ENCODE peak calls at places on chromosomes 6 and 20, in six cellular contexts. R is tibial nerve, E is right lobe of liver, V is vagina, Q is fibroblast of mammary gland, X is fibroblast of lung. B is an unnamed sample.

GRCh38 chr6:5422321-5422915 is 161.1 kb downstream of the FARS2 start:
- DNase-seq in V (no peak), X (peak), E (no peak), Q (peak), R (no peak), B (peak)

GRCh38 chr6:158744986-158745430 is 74.2 kb downstream of the EZR start:
- DNase-seq in E (no peak), R (no peak), X (no peak), V (no peak), Q (no peak), B (no peak)

GRCh38 chr6:45052325-45052724 is 275.8 kb upstream of the RUNX2 start:
- DNase-seq in V (no peak), R (no peak), Q (no peak), X (no peak), E (no peak), B (no peak)

GRCh38 chr20:44211177-44212039 is 837 bp upstream of the OSER1 start:
- DNase-seq in V (no peak), E (no peak), Q (peak), X (peak), R (no peak), B (no peak)

GRCh38 chr6:84018453-84019061 is 15.0 kb upstream of the MRAP2 start:
- DNase-seq in E (no peak), Q (no peak), R (no peak), V (no peak), X (no peak), B (no peak)

GRCh38 chr6:166423051-166423745 is 40.5 kb upstream of the MPC1 start:
- DNase-seq in Q (no peak), E (peak), X (no peak), R (no peak), V (no peak), B (no peak)

GRCh38 chr6:170050591-170051041 is 240.3 kb downstream of the DLL1 start:
- DNase-seq in Q (no peak), V (no peak), X (no peak), E (peak), R (no peak), B (no peak)

GRCh38 chr6:158647501-158647900 is 2.4 kb upstream of the SYTL3 start:
- DNase-seq in V (peak), X (no peak), Q (no peak), R (no peak), E (peak), B (no peak)

GRCh38 chr20:23966298-23966697 is 22.3 kb downstream of the GGTLC1 start:
- DNase-seq in R (no peak), Q (no peak), X (no peak), V (no peak), E (no peak), B (no peak)

GRCh38 chr6:5173862-5174643 is 86.7 kb downstream of the LYRM4 start:
- DNase-seq in X (no peak), E (no peak), V (no peak), Q (no peak), R (no peak), B (no peak)

GRCh38 chr6:167750956-167751358 is 75.8 kb upstream of the AFDN start:
- DNase-seq in X (no peak), E (peak), Q (no peak), V (no peak), R (no peak), B (peak)

GRCh38 chr20:41232971-41233926 is 84.3 kb downstream of the ZHX3 start:
- DNase-seq in R (no peak), X (peak), Q (peak), E (peak), V (no peak), B (no peak)

GRCh38 chr20:43925215-43925614 is 10.6 kb downstream of the TOX2 start:
- DNase-seq in X (no peak), Q (no peak), V (no peak), R (no peak), E (no peak), B (no peak)

GRCh38 chr6:124054034-124054433 is 250.4 kb downstream of the NKAIN2 start:
- DNase-seq in R (no peak), X (no peak), Q (no peak), E (no peak), V (no peak), B (no peak)

GRCh38 chr20:11235058-11235457 is 561.3 kb upstream of the JAG1 start:
- DNase-seq in E (no peak), V (no peak), X (peak), Q (peak), R (no peak), B (no peak)

GRCh38 chr6:152085533-152085932 is 278.1 kb downstream of the ESR1 start:
- DNase-seq in X (no peak), Q (peak), V (no peak), R (no peak), E (no peak), B (no peak)

GRCh38 chr20:23928353-23928752 is 48.8 kb upstream of the CST5 start:
- DNase-seq in Q (no peak), E (peak), X (no peak), R (no peak), V (no peak), B (no peak)

GRCh38 chr20:2245637-2246036 is 50.2 kb upstream of the TGM3 start:
- DNase-seq in X (no peak), E (no peak), Q (no peak), R (no peak), V (no peak), B (no peak)

GRCh38 chr6:168627798-168628551 is 187.0 kb downstream of the SMOC2 start:
- DNase-seq in V (no peak), E (no peak), R (no peak), Q (no peak), X (no peak), B (no peak)

GRCh38 chr6:35213824-35214756 is at the start of gene SCUBE3:
- DNase-seq in R (no peak), V (no peak), E (no peak), X (peak), Q (peak), B (no peak)

GRCh38 chr20:19211661-19212523 is 550 bp upstream of the SLC24A3 start:
- DNase-seq in Q (no peak), X (no peak), E (no peak), R (no peak), V (no peak), B (no peak)

GRCh38 chr6:14118444-14118843 is 872 bp downstream of the CD83 start:
- DNase-seq in X (no peak), E (no peak), R (no peak), V (no peak), Q (no peak), B (no peak)

GRCh38 chr6:170434114-170434820 is 118.8 kb downstream of the PSMB1 start:
- DNase-seq in E (no peak), X (no peak), V (peak), R (no peak), Q (peak), B (no peak)

GRCh38 chr6:111843347-111844147 is 29.7 kb downstream of the FYN start:
- DNase-seq in V (no peak), E (no peak), X (no peak), R (no peak), Q (no peak), B (no peak)

GRCh38 chr6:111844376-111844775 is 28.9 kb downstream of the FYN start:
- DNase-seq in E (no peak), Q (no peak), X (no peak), V (no peak), R (no peak), B (no peak)

GRCh38 chr6:111846061-111846460 is 27.2 kb downstream of the FYN start:
- DNase-seq in E (no peak), V (no peak), Q (no peak), X (no peak), R (no peak), B (no peak)

GRCh38 chr6:111845441-111845871 is 27.8 kb downstream of the FYN start:
- DNase-seq in E (no peak), X (no peak), R (no peak), Q (no peak), V (no peak), B (no peak)

DNA sequence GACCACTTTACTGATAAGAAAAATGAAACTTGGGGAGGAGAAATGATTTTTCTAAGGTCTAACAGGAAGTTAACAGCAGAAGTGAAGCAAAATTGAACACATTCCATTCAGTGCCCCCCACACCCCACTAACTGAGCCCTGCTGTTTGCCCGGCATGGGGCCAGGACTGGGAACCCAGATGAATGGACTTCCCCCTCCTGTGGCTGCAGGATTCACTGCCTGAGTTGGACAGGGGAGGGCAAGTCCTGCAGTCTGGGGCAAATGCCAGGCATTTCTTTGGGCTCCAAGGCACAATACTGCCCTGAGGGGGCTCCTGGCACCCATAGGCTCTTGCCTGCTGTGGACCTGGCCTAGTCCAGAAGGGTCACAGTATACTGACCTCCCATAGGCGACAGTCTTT is 28.3 kb downstream of the FYN start:
- DNase-seq in Q (no peak), R (no peak), V (no peak), E (no peak), X (no peak), B (no peak)
- H3K4me3 ChIP-seq in Q (no peak), R (no peak), V (no peak), E (no peak), X (no peak), B (no peak)

GRCh38 chr20:59742351-59743095 is 138.2 kb downstream of the PHACTR3 start:
- DNase-seq in Q (no peak), E (no peak), V (no peak), X (no peak), R (no peak), B (no peak)

GRCh38 chr20:59744756-59745155 is 140.4 kb downstream of the PHACTR3 start:
- DNase-seq in X (no peak), V (no peak), E (no peak), R (no peak), Q (no peak), B (no peak)

GRCh38 chr20:59745201-59745600 is 140.9 kb downstream of the PHACTR3 start:
- DNase-seq in X (no peak), Q (no peak), R (no peak), E (no peak), V (no peak), B (no peak)

GRCh38 chr20:59743308-59743707 is 139.0 kb downstream of the PHACTR3 start:
- DNase-seq in Q (no peak), R (no peak), V (no peak), X (no peak), E (no peak), B (no peak)

DNA sequence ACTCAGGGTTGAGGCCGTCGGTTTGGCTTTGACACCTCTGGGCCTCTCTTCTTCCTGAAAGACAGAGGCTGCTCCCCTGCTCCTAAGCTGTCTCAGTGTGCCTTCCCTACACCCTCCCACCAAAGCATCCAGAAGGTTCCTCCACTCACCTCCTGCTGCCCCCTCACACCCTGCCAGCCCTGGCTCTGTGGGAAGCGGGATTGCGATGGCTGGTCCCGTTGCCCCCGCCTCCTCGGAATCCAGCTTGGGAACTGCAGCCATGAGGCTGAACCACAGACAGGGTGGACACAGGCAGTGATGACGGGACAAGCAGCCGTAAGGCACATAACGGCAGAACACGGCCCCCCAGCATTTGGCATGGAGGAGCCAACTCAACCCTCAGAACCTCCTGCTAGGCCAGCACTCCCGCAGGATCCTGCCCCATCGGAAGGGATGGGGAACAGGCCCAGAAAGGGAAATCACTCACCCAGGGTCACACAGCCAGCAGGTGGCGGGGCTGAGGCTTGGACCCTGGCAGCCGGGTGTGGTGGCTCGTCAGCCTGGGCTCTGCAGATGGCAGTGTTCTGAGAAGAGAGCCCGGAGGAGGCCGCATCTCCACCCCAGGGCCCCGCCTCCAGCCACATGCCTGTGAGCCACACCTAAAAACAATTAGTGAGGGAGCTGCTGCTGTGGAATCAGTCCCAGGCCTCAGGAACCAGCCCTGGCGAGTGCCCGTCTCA is 139.6 kb downstream of the PHACTR3 start:
- DNase-seq in Q (no peak), V (no peak), R (no peak), X (no peak), E (no peak), B (no peak)
- TF ChIP-seq CTCF in Q (no peak), V (no peak), R (no peak), X (no peak), E (no peak), B (peak)

DNA sequence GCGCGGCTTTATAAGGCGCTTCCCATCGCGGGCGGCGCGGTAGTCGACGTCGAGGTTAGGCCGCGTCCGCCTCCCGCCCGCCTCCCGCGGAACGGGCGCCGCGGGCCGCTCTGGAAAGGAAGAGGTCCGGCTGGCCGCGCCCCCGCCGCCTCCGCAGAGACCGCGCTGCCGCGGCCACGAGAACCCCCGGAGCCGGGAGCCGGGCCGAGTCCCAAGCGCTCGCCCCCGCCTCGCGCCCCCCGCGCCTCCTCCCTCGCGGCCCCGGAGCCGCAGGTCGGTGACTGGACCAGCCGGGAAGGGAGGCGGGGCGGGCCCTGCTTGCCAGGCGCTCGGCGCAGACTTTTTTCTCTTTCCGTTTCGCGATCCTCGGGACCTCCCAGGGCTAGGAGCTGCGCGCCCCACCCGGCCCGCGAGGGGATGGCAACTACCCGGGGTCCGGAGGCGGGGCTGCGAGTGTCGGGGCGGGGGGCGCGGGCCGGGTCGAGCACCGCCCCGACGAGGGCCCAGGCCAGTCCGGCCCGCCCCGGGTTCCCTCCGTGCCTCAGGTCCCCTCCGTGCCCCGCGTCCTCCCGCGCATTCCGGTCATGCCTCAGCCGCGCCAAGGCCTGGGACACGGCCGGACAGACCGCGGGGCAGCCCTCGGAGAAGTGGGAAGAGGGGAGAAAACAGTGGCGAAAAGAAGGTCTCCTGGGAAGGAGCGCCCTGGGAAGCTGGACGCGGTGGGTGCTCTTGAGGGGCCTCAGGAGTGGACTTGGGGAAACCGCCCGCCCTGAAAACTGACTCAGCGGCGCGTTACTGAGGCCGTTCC is 421 bp upstream of the PXDC1 start:
- DNase-seq in V (no peak), X (peak), E (peak), Q (peak), R (peak), B (no peak)
- H3K4me3 ChIP-seq in V (peak), X (peak), E (peak), Q (peak), R (peak), B (peak)

DNA sequence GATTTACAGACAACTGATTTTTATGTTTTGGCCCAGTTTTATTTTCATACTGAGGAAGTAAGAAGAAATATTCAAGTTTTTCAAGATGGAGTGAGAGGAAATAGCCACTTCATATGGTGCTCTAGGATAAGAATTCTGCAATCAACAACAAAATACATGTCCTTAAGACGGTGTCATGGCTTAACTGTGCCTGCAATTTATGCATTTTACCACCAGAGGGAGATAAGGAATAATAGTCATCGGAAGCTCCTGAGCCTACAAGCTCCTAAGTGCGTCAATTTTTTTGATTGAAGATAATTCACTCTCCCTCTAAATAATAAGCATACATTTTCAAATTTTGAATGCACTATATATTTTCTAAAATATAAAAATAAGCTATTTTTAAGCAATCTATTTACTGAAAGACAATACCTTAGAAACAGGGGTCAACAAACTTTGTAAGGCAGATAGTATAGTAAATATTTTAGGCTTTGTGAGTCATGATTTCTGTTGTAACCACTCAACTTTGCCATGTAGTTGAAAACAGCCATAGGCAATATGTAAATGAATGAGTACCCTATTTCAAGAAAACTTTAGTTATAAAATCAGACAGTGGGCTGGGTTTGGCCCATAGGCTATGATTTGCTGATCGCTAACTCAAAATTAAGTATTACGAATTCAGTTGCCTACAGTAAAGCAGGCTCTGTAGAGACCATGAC is 230.9 kb upstream of the DTNBP1 start:
- DNase-seq in X (peak), Q (peak), R (no peak), E (no peak), V (no peak), B (peak)
- TF ChIP-seq CTCF in X (peak), Q (peak), R (no peak), E (no peak), V (no peak), B (peak)

B was measured in LNCaP clone FGC.